ENCODE peak calls at places on chromosomes 6 and 20, in six cellular contexts. C is mesothelial cell of epicardium; D is NCI-H1417; F is stimulated activated CD8-positive, alpha-beta memory T cell treated with anti-CD3 and anti-CD28 coated beads, Interleukin-4, amount 100 ng/mL, for 4 hours; Y is HS-5; J is heart left ventricle. L is an unnamed sample.

GRCh38 chr6:32074996-32075532 is 34.1 kb downstream of the TNXB start:
- DNase-seq in J (peak; percentile 6), D (no peak), F (no peak), C (no peak), Y (no peak), L (no peak)

GRCh38 chr20:19786311-19786710 is 28.3 kb downstream of the RIN2 start:
- DNase-seq in F (no peak), D (peak; percentile 3), J (peak; percentile 82), C (no peak), Y (no peak), L (no peak)

GRCh38 chr20:63044605-63045004 is 37.8 kb upstream of the BHLHE23 start:
- DNase-seq in D (no peak), J (peak; percentile 9), Y (no peak), C (no peak), F (no peak), L (no peak)

GRCh38 chr6:2102316-2102883 is 143.0 kb downstream of the GMDS start:
- DNase-seq in D (no peak), J (no peak), C (no peak), Y (no peak), F (no peak), L (peak; percentile 3)

GRCh38 chr6:141483561-141484061 is 649.1 kb upstream of the GJE1 start:
- DNase-seq in J (no peak), Y (peak; percentile 88), C (no peak), D (peak; percentile 23), F (no peak), L (peak; percentile 97)

GRCh38 chr20:7650481-7650880 is 289.8 kb downstream of the HAO1 start:
- DNase-seq in C (no peak), Y (no peak), D (peak; percentile 66), F (no peak), J (peak; percentile 29), L (no peak)

GRCh38 chr6:167094820-167095637 is 27.9 kb upstream of the CCR6 start:
- DNase-seq in D (no peak), J (no peak), Y (no peak), F (no peak), C (no peak), L (peak; percentile 2)

GRCh38 chr6:16999486-17000436 is 102.1 kb upstream of the STMND1 start:
- DNase-seq in Y (peak; percentile 55), J (no peak), D (no peak), C (no peak), F (no peak), L (no peak)

GRCh38 chr6:142728367-142728766 is 216.6 kb downstream of the HIVEP2 start:
- DNase-seq in C (no peak), D (peak; percentile 59), Y (no peak), F (no peak), J (no peak), L (no peak)

GRCh38 chr6:23529902-23530301 is 596.1 kb upstream of the NRSN1 start:
- DNase-seq in F (no peak), J (no peak), Y (no peak), D (no peak), C (no peak), L (no peak)

GRCh38 chr20:23666698-23667097 is 22.1 kb downstream of the CST4 start:
- DNase-seq in F (no peak), C (no peak), D (no peak), J (peak; percentile 57), Y (no peak), L (no peak)

GRCh38 chr20:43532416-43533055 is 25.0 kb downstream of the L3MBTL1 start:
- DNase-seq in F (no peak), C (no peak), Y (no peak), J (no peak), D (no peak), L (no peak)

GRCh38 chr6:170523256-170524187 is 29.6 kb downstream of the PSMB1 start:
- DNase-seq in Y (no peak), D (no peak), C (no peak), F (no peak), J (peak; percentile 32), L (no peak)

GRCh38 chr20:10856237-10856636 is 182.4 kb upstream of the JAG1 start:
- DNase-seq in F (no peak), C (no peak), Y (no peak), J (no peak), D (no peak), L (no peak)

GRCh38 chr6:37684801-37685200 is 12.9 kb downstream of the MDGA1 start:
- DNase-seq in Y (no peak), J (no peak), C (no peak), D (no peak), F (no peak), L (no peak)

GRCh38 chr6:134517145-134517658 is 199.3 kb upstream of the SGK1 start:
- DNase-seq in Y (peak; percentile 61), F (no peak), J (peak; percentile 92), C (peak; percentile 48), D (peak; percentile 10), L (peak; percentile 71)

GRCh38 chr20:61668771-61669503 is 396.7 kb downstream of the TAF4 start:
- DNase-seq in Y (no peak), C (no peak), J (no peak), D (no peak), F (no peak), L (no peak)

GRCh38 chr20:33732166-33732970 is 572 bp downstream of the ZNF341 start:
- DNase-seq in F (peak; percentile 46), Y (no peak), D (peak; percentile 73), J (peak; percentile 92), C (no peak), L (peak; percentile 50)

GRCh38 chr6:84967389-84967788 is 203.0 kb upstream of the TBX18 start:
- DNase-seq in C (no peak), Y (peak; percentile 24), D (peak; percentile 10), J (no peak), F (no peak), L (peak; percentile 68)

GRCh38 chr6:119186490-119186889 is 108.0 kb upstream of the FAM184A start:
- DNase-seq in D (no peak), Y (no peak), F (no peak), C (no peak), J (no peak), L (no peak)

GRCh38 chr6:170446841-170447560 is 106.1 kb downstream of the PSMB1 start:
- DNase-seq in Y (no peak), J (no peak), F (no peak), D (peak; percentile 40), C (no peak), L (no peak)

GRCh38 chr6:41964201-41964887 is 22.7 kb upstream of the CCND3 start:
- DNase-seq in D (no peak), F (no peak), Y (no peak), J (no peak), C (no peak), L (no peak)

GRCh38 chr20:20195011-20195705 is 142.8 kb downstream of the CFAP61 start:
- DNase-seq in J (peak; percentile 72), D (no peak), F (no peak), C (no peak), Y (no peak), L (no peak)

GRCh38 chr6:33082702-33083101 is 6.9 kb downstream of the HLA-DPB1 start:
- DNase-seq in C (no peak), J (no peak), Y (no peak), F (no peak), D (no peak), L (no peak)

GRCh38 chr20:39165099-39165498 is 203.0 kb downstream of the DHX35 start:
- DNase-seq in D (no peak), J (no peak), Y (no peak), C (no peak), F (no peak), L (no peak)

GRCh38 chr20:34570859-34571306 is 12.4 kb downstream of the MAP1LC3A start:
- DNase-seq in Y (no peak), J (no peak), F (no peak), D (no peak), C (no peak), L (peak; percentile 17)